ENCODE peak calls at places on chromosomes 4 and X, in five cellular contexts. D is aorta, K is lower lobe of right lung, L is NT2/D1, Q is tibial artery. U is an unnamed sample.

GRCh38 chr4:182931691-182932297 is 14.6 kb upstream of the DCTD start:
- DNase-seq in D (no peak), K (no peak), L (no peak), Q (no peak), U (no peak)

GRCh38 chr4:155745984-155746383 is 12.8 kb upstream of the GUCY1B1 start:
- DNase-seq in D (no peak), K (no peak), L (no peak), Q (no peak), U (no peak)

GRCh38 chrX:10505726-10506125 is 114.7 kb downstream of the MID1 start:
- DNase-seq in D (no peak), K (no peak), L (no peak), Q (no peak), U (no peak)

GRCh38 chr4:121140712-121141111 is 23.4 kb downstream of the TNIP3 start:
- DNase-seq in D (no peak), K (no peak), L (no peak), Q (no peak), U (no peak)

GRCh38 chrX:13081385-13082285 is 37.2 kb upstream of the FAM9C start:
- DNase-seq in D (no peak), K (no peak), L (no peak), Q (no peak), U (no peak)

GRCh38 chr4:7384003-7384928 is 50.5 kb downstream of the PSAPL1 start:
- DNase-seq in D (peak; percentile 30), K (peak; percentile 24), L (no peak), Q (peak; percentile 54), U (no peak)

GRCh38 chr4:152463562-152463961 is 72.3 kb downstream of the FBXW7 start:
- DNase-seq in D (no peak), K (no peak), L (no peak), Q (no peak), U (no peak)

GRCh38 chr4:61319156-61319555 is 119.0 kb downstream of the ADGRL3 start:
- DNase-seq in D (no peak), K (no peak), L (no peak), Q (no peak), U (no peak)

GRCh38 chr4:115376866-115377265 is 263.4 kb upstream of the NDST4 start:
- DNase-seq in D (no peak), K (no peak), L (no peak), Q (no peak), U (no peak)

GRCh38 chr4:910366-911091 is 21.6 kb downstream of the GAK start:
- DNase-seq in D (peak; percentile 32), K (peak; percentile 38), L (no peak), Q (no peak), U (peak; percentile 20)

GRCh38 chr4:99403380-99404194 is 31.6 kb downstream of the ADH7 start:
- DNase-seq in D (no peak), K (no peak), L (no peak), Q (no peak), U (no peak)

GRCh38 chrX:9874483-9874882 is 88.3 kb downstream of the SHROOM2 start:
- DNase-seq in D (no peak), K (no peak), L (no peak), Q (no peak), U (no peak)

GRCh38 chr4:88759039-88759631 is 61.5 kb upstream of the NAP1L5 start:
- DNase-seq in D (no peak), K (no peak), L (peak; percentile 13), Q (no peak), U (no peak)

GRCh38 chr4:111066887-111067286 is 444.0 kb upstream of the PITX2 start:
- DNase-seq in D (no peak), K (no peak), L (no peak), Q (no peak), U (no peak)

GRCh38 chrX:129823115-129823514 is 20.6 kb downstream of the ZDHHC9 start:
- DNase-seq in D (peak; percentile 59), K (no peak), L (peak; percentile 5), Q (no peak), U (peak; percentile 49)

GRCh38 chr4:1691737-1692373 is 7.7 kb upstream of the FAM53A start:
- DNase-seq in D (peak; percentile 40), K (peak; percentile 28), L (no peak), Q (no peak), U (no peak)

GRCh38 chrX:68669094-68669830 is 21.8 kb downstream of the STARD8 start:
- DNase-seq in D (no peak), K (no peak), L (peak; percentile 47), Q (no peak), U (no peak)

GRCh38 chrX:104696667-104697066 is 130.7 kb downstream of the IL1RAPL2 start:
- DNase-seq in D (no peak), K (no peak), L (no peak), Q (no peak), U (no peak)

GRCh38 chrX:134688181-134688580 is 29.9 kb upstream of the PLAC1 start:
- DNase-seq in D (no peak), K (no peak), L (no peak), Q (no peak), U (no peak)

GRCh38 chrX:46477435-46477834 is 67.8 kb downstream of the ZNF674 start:
- DNase-seq in D (no peak), K (no peak), L (no peak), Q (no peak), U (no peak)

GRCh38 chr4:71456841-71457240 is 118.0 kb downstream of the SLC4A4 start:
- DNase-seq in D (no peak), K (no peak), L (no peak), Q (no peak), U (no peak)

GRCh38 chr4:128524311-128524710 is 236.7 kb upstream of the PGRMC2 start:
- DNase-seq in D (peak; percentile 88), K (peak; percentile 59), L (no peak), Q (peak; percentile 90), U (no peak)

GRCh38 chrX:134764202-134764785 is 106.0 kb upstream of the PLAC1 start:
- DNase-seq in D (no peak), K (no peak), L (no peak), Q (no peak), U (no peak)

GRCh38 chr4:74217365-74217764 is 59.4 kb downstream of the MTHFD2L start:
- DNase-seq in D (no peak), K (no peak), L (no peak), Q (no peak), U (no peak)

GRCh38 chr4:152618971-152619370 is 60.8 kb downstream of the TMEM154 start:
- DNase-seq in D (no peak), K (no peak), L (no peak), Q (no peak), U (no peak)

GRCh38 chrX:10800776-10801175 is 180.4 kb upstream of the MID1 start:
- DNase-seq in D (no peak), K (no peak), L (no peak), Q (no peak), U (no peak)

GRCh38 chr4:139503622-139504166 is 49.8 kb downstream of the RAB33B start:
- DNase-seq in D (no peak), K (no peak), L (no peak), Q (no peak), U (no peak)

GRCh38 chr4:153480704-153481103 is 14.5 kb downstream of the TMEM131L start:
- DNase-seq in D (no peak), K (no peak), L (no peak), Q (no peak), U (no peak)

GRCh38 chr4:122542411-122543236 is 78.2 kb downstream of the IL21 start:
- DNase-seq in D (no peak), K (no peak), L (no peak), Q (no peak), U (no peak)

GRCh38 chr4:147034372-147034771 is 88.7 kb upstream of the TTC29 start:
- DNase-seq in D (no peak), K (no peak), L (no peak), Q (no peak), U (no peak)

DNA sequence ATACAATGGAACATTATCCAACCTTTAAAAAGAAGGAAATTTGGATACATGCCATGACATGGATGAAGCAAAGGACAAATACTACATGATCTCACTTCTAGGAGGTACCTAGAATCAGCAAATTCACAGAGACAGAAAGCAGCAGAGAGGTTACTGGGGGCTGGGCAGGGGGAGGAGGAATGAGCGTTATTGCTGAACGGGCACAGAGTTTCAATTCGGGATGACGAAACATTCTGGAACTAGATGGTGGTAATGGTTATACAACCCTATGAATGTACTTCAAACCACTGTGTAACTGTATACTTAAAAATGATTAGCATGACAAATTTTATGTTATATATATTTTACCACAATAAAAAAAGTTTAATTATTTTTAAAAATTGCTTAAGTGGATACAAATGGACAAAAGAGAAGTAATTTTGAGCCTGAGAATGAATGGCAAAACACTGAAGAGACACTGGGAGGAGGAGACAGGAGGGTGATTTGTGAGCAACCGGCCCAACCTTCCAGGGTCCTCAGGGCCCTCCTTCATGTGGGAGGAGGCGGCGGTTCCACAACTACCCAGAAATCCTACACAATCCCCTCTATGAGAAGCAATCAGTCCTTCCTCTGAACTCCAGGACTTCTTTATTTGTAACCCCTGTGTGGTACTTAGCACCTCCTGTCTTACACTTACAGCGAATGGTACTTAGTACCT is 14.1 kb downstream of the ACSL1 start:
- DNase-seq in D (no peak), K (peak; percentile 78), L (no peak), Q (peak; percentile 65), U (no peak)
- H3K4me1 ChIP-seq in D (no peaks in the 10 kb centered on the region), K (peaks cover 83% of the 10 kb centered on the region), L (peaks cover 2% of the 10 kb centered on the region), Q (peaks cover 47% of the 10 kb centered on the region), U (peaks cover 7% of the 10 kb centered on the region)

DNA sequence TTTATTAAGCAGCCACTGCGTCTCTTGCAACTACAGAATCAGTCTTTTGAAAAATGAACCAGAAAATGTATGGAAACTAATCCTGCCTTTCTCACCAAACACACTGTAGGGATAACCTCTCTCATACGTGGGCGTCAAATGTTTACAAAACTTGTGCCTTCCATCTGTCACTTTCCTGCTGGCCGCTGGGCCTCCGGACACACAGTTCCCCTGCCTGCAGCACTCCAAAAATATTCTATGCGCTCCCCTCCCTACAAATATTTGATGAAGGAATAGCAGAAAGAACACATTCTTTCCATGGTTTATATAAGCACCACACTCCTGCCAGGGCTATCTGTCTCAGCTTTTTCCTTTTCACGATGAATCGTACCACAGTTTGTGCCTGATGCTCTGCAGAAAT is 14.9 kb upstream of the CYTL1 start:
- DNase-seq in D (no peak), K (no peak), L (no peak), Q (no peak), U (no peak)
- H3K4me1 ChIP-seq in D (peaks cover 5% of the 10 kb centered on the region), K (peaks cover 32% of the 10 kb centered on the region), L (no peaks in the 10 kb centered on the region), Q (peaks cover 35% of the 10 kb centered on the region), U (peaks cover 1% of the 10 kb centered on the region)

GRCh38 chr4:40214038-40214437 is 17.2 kb downstream of the RHOH start:
- DNase-seq in D (no peak), K (no peak), L (no peak), Q (no peak), U (no peak)
- H3K4me1 ChIP-seq in D (no peaks in the 10 kb centered on the region), K (no peaks in the 10 kb centered on the region), L (no peaks in the 10 kb centered on the region), Q (no peaks in the 10 kb centered on the region), U (peaks cover 2% of the 10 kb centered on the region)

GRCh38 chr4:13917010-13917409 is 289.5 kb upstream of the BOD1L1 start:
- DNase-seq in D (no peak), K (no peak), L (no peak), Q (no peak), U (no peak)
- H3K4me1 ChIP-seq in D (no peaks in the 10 kb centered on the region), K (peaks cover 5% of the 10 kb centered on the region), L (no peaks in the 10 kb centered on the region), Q (peaks cover 11% of the 10 kb centered on the region), U (no peaks in the 10 kb centered on the region)

GRCh38 chr4:186715077-186715476 is 8.6 kb downstream of the FAT1 start:
- DNase-seq in D (no peak), K (no peak), L (no peak), Q (no peak), U (no peak)
- H3K4me1 ChIP-seq in D (peaks cover 3% of the 10 kb centered on the region), K (no peaks in the 10 kb centered on the region), L (no peaks in the 10 kb centered on the region), Q (peaks cover 57% of the 10 kb centered on the region), U (peaks cover 10% of the 10 kb centered on the region)

GRCh38 chr4:13546374-13546854 is 2.1 kb upstream of the NKX3-2 start:
- DNase-seq in D (no peak), K (no peak), L (no peak), Q (no peak), U (no peak)
- H3K4me1 ChIP-seq in D (no peaks in the 10 kb centered on the region), K (peaks cover 56% of the 10 kb centered on the region), L (peaks cover 13% of the 10 kb centered on the region), Q (peaks cover 54% of the 10 kb centered on the region), U (peaks cover 13% of the 10 kb centered on the region)

GRCh38 chr4:38871593-38871992 is 4.0 kb downstream of the FAM114A1 start:
- DNase-seq in D (no peak), K (no peak), L (no peak), Q (no peak), U (no peak)
- H3K4me1 ChIP-seq in D (peaks cover 11% of the 10 kb centered on the region), K (peaks cover 30% of the 10 kb centered on the region), L (peaks cover 3% of the 10 kb centered on the region), Q (peaks cover 57% of the 10 kb centered on the region), U (peaks cover 9% of the 10 kb centered on the region)

U was measured in ovary.